ENCODE peak calls at places on chromosomes 13 and 19, in eight cellular contexts. Y is Caco-2; E is effector memory CD8-positive, alpha-beta T cell; V is NCI-H1417; N is cardiac muscle cell; W is K562; J is A673; S is stimulated activated CD4-positive, alpha-beta T cell treated with anti-CD3 and anti-CD28 coated beads, TNF-alpha, amount 100 ng/mL, for 4 hours. Q is an unnamed sample.

GRCh38 chr19:28239270-28239669 is 973.7 kb downstream of the UQCRFS1 start:
- DNase-seq in W (peak; percentile 30), S (no peak), Y (peak; percentile 1), V (no peak), E (no peak), J (peak; percentile 31), N (peak; percentile 17), Q (no peak)

GRCh38 chr19:55116232-55117062 is 990 bp downstream of the PPP1R12C start:
- DNase-seq in Y (no peak), J (peak; percentile 63), E (peak; percentile 28), N (peak; percentile 73), S (peak; percentile 28), V (peak; percentile 10), W (peak; percentile 69), Q (peak; percentile 47)

GRCh38 chr19:11422163-11423068 is 3.3 kb upstream of the RGL3 start:
- DNase-seq in V (peak; percentile 34), E (peak; percentile 64), S (no peak), Y (no peak), W (no peak), J (peak; percentile 63), N (peak; percentile 73), Q (peak; percentile 94)

GRCh38 chr19:1471514-1472107 is 7.4 kb downstream of the C19orf25 start:
- DNase-seq in J (peak; percentile 56), W (no peak), E (no peak), N (no peak), Y (peak; percentile 50), S (no peak), V (no peak), Q (no peak)

GRCh38 chr19:1317274-1317673 is 31.6 kb downstream of the EFNA2 start:
- DNase-seq in N (no peak), V (no peak), Y (no peak), W (no peak), S (no peak), E (no peak), J (no peak), Q (no peak)

GRCh38 chr13:35630551-35631275 is 154.2 kb upstream of the MAB21L1 start:
- DNase-seq in N (peak; percentile 65), J (peak; percentile 66), V (peak; percentile 45), Y (peak; percentile 72), W (peak; percentile 12), S (no peak), E (no peak), Q (peak; percentile 64)

GRCh38 chr19:45168767-45169351 is 8.1 kb upstream of the NKPD1 start:
- DNase-seq in S (no peak), Y (no peak), E (no peak), J (no peak), N (no peak), V (peak; percentile 25), W (peak; percentile 81), Q (no peak)

GRCh38 chr13:23966691-23967615 is 69.7 kb upstream of the C1QTNF9B start:
- DNase-seq in N (peak; percentile 40), Y (no peak), J (no peak), V (no peak), S (no peak), W (no peak), E (peak; percentile 4), Q (no peak)

GRCh38 chr13:39685652-39686051 is 30.2 kb downstream of the COG6 start:
- DNase-seq in E (no peak), N (no peak), W (no peak), V (no peak), J (no peak), S (no peak), Y (no peak), Q (no peak)

GRCh38 chr19:4870025-4870700 is 2.7 kb upstream of the PLIN3 start:
- DNase-seq in N (peak; percentile 92), J (peak; percentile 62), V (no peak), S (no peak), E (no peak), W (peak; percentile 94), Y (peak; percentile 47), Q (peak; percentile 93)

GRCh38 chr19:30696514-30696913 is 324.3 kb downstream of the ZNF536 start:
- DNase-seq in E (no peak), Y (peak; percentile 19), N (peak; percentile 32), J (peak; percentile 67), W (peak; percentile 71), S (no peak), V (peak; percentile 9), Q (no peak)

GRCh38 chr13:44373601-44374347 is at the start of gene SERP2:
- DNase-seq in S (no peak), J (peak; percentile 2), Y (no peak), E (no peak), V (no peak), N (peak; percentile 50), W (no peak), Q (no peak)

GRCh38 chr13:98853791-98854191 is 101.3 kb upstream of the SLC15A1 start:
- DNase-seq in V (no peak), N (no peak), W (no peak), J (no peak), E (no peak), Y (no peak), S (no peak), Q (peak; percentile 30)

GRCh38 chr19:50713556-50714236 is 5.9 kb downstream of the SHANK1 start:
- DNase-seq in N (no peak), W (no peak), S (no peak), J (no peak), V (no peak), E (no peak), Y (no peak), Q (no peak)

GRCh38 chr13:79679334-79679733 is 198.4 kb downstream of the NDFIP2 start:
- DNase-seq in Y (peak; percentile 80), W (peak; percentile 61), S (no peak), N (peak; percentile 84), V (peak; percentile 53), E (peak; percentile 1), J (peak; percentile 80), Q (peak; percentile 82)

GRCh38 chr19:52923782-52924593 is 760 bp upstream of the ZNF888 start:
- DNase-seq in W (peak; percentile 89), J (no peak), S (no peak), V (no peak), N (peak; percentile 42), E (no peak), Y (peak; percentile 29), Q (peak; percentile 44)

GRCh38 chr13:52830946-52831345 is 17.5 kb downstream of the PCDH8 start:
- DNase-seq in W (no peak), V (no peak), Y (no peak), N (no peak), E (no peak), J (no peak), S (no peak), Q (peak; percentile 40)

GRCh38 chr19:53865918-53866696 is 1.6 kb upstream of the MYADM start:
- DNase-seq in E (peak; percentile 77), W (peak; percentile 41), J (peak; percentile 57), S (peak; percentile 20), V (no peak), N (peak; percentile 76), Y (peak; percentile 71), Q (peak; percentile 54)

GRCh38 chr13:94061316-94061715 is 418.2 kb downstream of the DCT start:
- DNase-seq in E (no peak), N (no peak), J (no peak), S (no peak), Y (no peak), W (no peak), V (no peak), Q (peak; percentile 28)

GRCh38 chr13:96994030-96994848 is at the start of gene OXGR1:
- DNase-seq in J (no peak), N (no peak), V (no peak), E (no peak), Y (peak; percentile 18), S (no peak), W (peak; percentile 4), Q (no peak)

GRCh38 chr19:30815889-30816580 is 443.9 kb downstream of the ZNF536 start:
- DNase-seq in N (no peak), E (no peak), S (no peak), J (no peak), V (no peak), Y (no peak), W (no peak), Q (no peak)

GRCh38 chr19:19137556-19138109 is 645 bp downstream of the TMEM161A start:
- DNase-seq in Y (no peak), N (peak; percentile 25), E (no peak), V (no peak), W (peak; percentile 47), J (no peak), S (no peak), Q (no peak)

GRCh38 chr19:35856546-35857149 is at the start of gene KIRREL2:
- DNase-seq in E (no peak), W (no peak), N (no peak), Y (peak; percentile 25), J (peak; percentile 21), V (no peak), S (no peak), Q (no peak)

GRCh38 chr19:42423462-42424344 is 3.5 kb downstream of the LIPE start:
- DNase-seq in J (peak; percentile 93), W (no peak), V (peak; percentile 94), Y (peak; percentile 95), S (peak; percentile 88), E (peak; percentile 89), N (peak; percentile 97), Q (peak; percentile 96)

GRCh38 chr13:99501952-99502310 is 659 bp downstream of the TM9SF2 start:
- DNase-seq in W (peak; percentile 50), J (peak; percentile 31), V (peak; percentile 27), N (peak; percentile 35), E (peak; percentile 6), S (no peak), Y (no peak), Q (peak; percentile 46)